ENCODE peak calls at places on chromosomes 5 and 9, in six cellular contexts. E is A673; H is sigmoid colon; K is CD4-positive, alpha-beta memory T cell; Q is psoas muscle; G is endothelial cell of umbilical vein. N is an unnamed sample.

GRCh38 chr5:54547711-54548250 is 30.2 kb downstream of the SNX18 start:
- DNase-seq in G (no peak), Q (peak; percentile 69), H (peak; percentile 90), K (no peak), E (peak; percentile 45), N (no peak)

GRCh38 chr5:79001471-79001870 is 16.4 kb upstream of the ARSB start:
- DNase-seq in G (no peak), E (no peak), H (no peak), Q (no peak), K (no peak), N (no peak)

GRCh38 chr9:99361827-99362226 is 139.7 kb downstream of the SEC61B start:
- DNase-seq in K (no peak), E (no peak), H (no peak), Q (no peak), G (no peak), N (no peak)

GRCh38 chr9:30673132-30673531 is 1711.3 kb upstream of the ACO1 start:
- DNase-seq in G (no peak), H (no peak), E (no peak), Q (no peak), K (no peak), N (no peak)

GRCh38 chr9:107484117-107484723 is 5.3 kb downstream of the KLF4 start:
- DNase-seq in E (peak; percentile 67), H (no peak), K (no peak), Q (no peak), G (peak; percentile 84), N (no peak)

GRCh38 chr5:81787843-81788242 is 36.9 kb upstream of the SSBP2 start:
- DNase-seq in H (peak; percentile 89), Q (no peak), E (peak; percentile 89), K (no peak), G (peak; percentile 77), N (no peak)

GRCh38 chr9:37390759-37391158 is 31.7 kb upstream of the GRHPR start:
- DNase-seq in K (peak; percentile 12), E (no peak), G (no peak), Q (no peak), H (no peak), N (no peak)

GRCh38 chr9:124298646-124299235 is 41.0 kb downstream of the NEK6 start:
- DNase-seq in E (no peak), K (no peak), G (no peak), H (no peak), Q (no peak), N (no peak)

GRCh38 chr9:116020801-116021200 is 132.8 kb upstream of the PAPPA start:
- DNase-seq in E (no peak), K (no peak), H (no peak), Q (no peak), G (no peak), N (no peak)

GRCh38 chr5:53206562-53206961 is 97.0 kb upstream of the MOCS2 start:
- DNase-seq in H (no peak), E (no peak), K (no peak), G (no peak), Q (no peak), N (no peak)

GRCh38 chr5:134122530-134122929 is 8.0 kb downstream of the TCF7 start:
- DNase-seq in G (no peak), K (peak; percentile 67), H (no peak), Q (no peak), E (no peak), N (no peak)

GRCh38 chr9:94867281-94867841 is 140.9 kb downstream of the AOPEP start:
- DNase-seq in Q (peak; percentile 70), G (peak; percentile 93), E (peak; percentile 40), H (peak; percentile 86), K (no peak), N (peak; percentile 59)

GRCh38 chr5:78527054-78527884 is 121.3 kb downstream of the LHFPL2 start:
- DNase-seq in Q (no peak), H (peak; percentile 92), E (peak; percentile 15), G (peak; percentile 99), K (no peak), N (no peak)

GRCh38 chr9:133470988-133471387 is 7.9 kb downstream of the SLC2A6 start:
- DNase-seq in K (no peak), G (no peak), E (no peak), Q (no peak), H (no peak), N (no peak)

GRCh38 chr9:21266733-21267132 is 26.9 kb upstream of the IFNA14 start:
- DNase-seq in H (no peak), E (no peak), K (no peak), G (no peak), Q (no peak), N (no peak)

GRCh38 chr9:131666029-131666428 is 73.8 kb downstream of the RAPGEF1 start:
- DNase-seq in Q (no peak), G (no peak), K (no peak), E (no peak), H (no peak), N (no peak)

GRCh38 chr5:139960723-139961383 is 82.2 kb downstream of the NRG2 start:
- DNase-seq in H (no peak), K (no peak), E (no peak), Q (no peak), G (no peak), N (no peak)

GRCh38 chr9:306907-307306 is 92.2 kb downstream of the DOCK8 start:
- DNase-seq in G (no peak), Q (no peak), K (peak; percentile 57), E (no peak), H (no peak), N (no peak)

GRCh38 chr5:60374409-60374808 is 325.6 kb downstream of the DEPDC1B start:
- DNase-seq in G (no peak), E (no peak), H (no peak), K (no peak), Q (no peak), N (no peak)

GRCh38 chr5:125190232-125191051 is 444.0 kb upstream of the ZNF608 start:
- DNase-seq in E (no peak), H (no peak), K (no peak), Q (no peak), G (no peak), N (no peak)

GRCh38 chr9:103928452-103928851 is 165.7 kb upstream of the SMC2 start:
- DNase-seq in E (no peak), G (no peak), H (no peak), Q (no peak), K (no peak), N (no peak)

GRCh38 chr5:123511290-123511647 is 708 bp upstream of the CSNK1G3 start:
- DNase-seq in K (no peak), H (no peak), G (no peak), Q (no peak), E (no peak), N (no peak)

GRCh38 chr5:150131461-150131860 is 24.2 kb downstream of the PDGFRB start:
- DNase-seq in H (no peak), G (no peak), K (no peak), E (no peak), Q (no peak), N (no peak)

GRCh38 chr9:71131145-71131544 is 9.7 kb upstream of the TRPM3 start:
- DNase-seq in Q (no peak), G (no peak), E (peak; percentile 32), H (no peak), K (no peak), N (no peak)

DNA sequence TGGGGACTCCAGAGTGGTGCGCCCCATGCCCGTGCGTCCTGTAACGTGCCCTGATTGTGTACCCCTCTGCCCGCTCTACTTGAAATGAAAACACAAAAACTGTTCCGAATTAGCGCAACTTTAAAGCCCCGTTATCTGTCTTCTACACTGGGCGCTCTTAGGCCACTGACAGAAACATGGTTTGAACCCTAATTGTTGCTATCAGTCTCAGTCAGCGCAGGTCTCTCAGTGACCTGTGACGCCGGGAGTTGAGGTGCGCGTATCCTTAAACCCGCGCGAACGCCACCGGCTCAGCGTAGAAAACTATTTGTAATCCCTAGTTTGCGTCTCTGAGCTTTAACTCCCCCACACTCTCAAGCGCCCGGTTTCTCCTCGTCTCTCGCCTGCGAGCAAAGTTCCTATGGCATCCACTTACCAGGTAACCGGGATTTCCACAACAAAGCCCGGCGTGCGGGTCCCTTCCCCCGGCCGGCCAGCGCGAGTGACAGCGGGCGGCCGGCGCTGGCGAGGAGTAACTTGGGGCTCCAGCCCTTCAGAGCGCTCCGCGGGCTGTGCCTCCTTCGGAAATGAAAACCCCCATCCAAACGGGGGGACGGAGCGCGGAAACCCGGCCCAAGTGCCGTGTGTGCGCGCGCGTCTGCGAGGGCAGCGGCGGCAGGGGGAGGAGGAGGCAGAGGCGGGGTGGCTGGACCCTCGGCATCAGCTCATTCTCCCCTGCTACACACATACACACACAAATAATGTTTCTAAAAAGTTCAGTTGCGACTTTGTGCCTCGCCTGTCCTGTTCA is 667 bp downstream of the GLIS3 start:
- DNase-seq in E (peak; percentile 26), K (peak; percentile 14), H (peak; percentile 74), Q (peak; percentile 65), G (peak; percentile 62), N (peak; percentile 16)
- H3K27me3 ChIP-seq in E (peaks cover 39% of the 10 kb centered on the region), K (no peaks in the 10 kb centered on the region), H (no peaks in the 10 kb centered on the region), Q (peaks cover 19% of the 10 kb centered on the region), G (no peaks in the 10 kb centered on the region), N (peaks cover 27% of the 10 kb centered on the region)

GRCh38 chr9:101418518-101419111 is 17.0 kb downstream of the ALDOB start:
- DNase-seq in G (no peak), H (no peak), E (no peak), Q (no peak), K (no peak), N (no peak)
- H3K4me1 ChIP-seq in G (no peaks in the 10 kb centered on the region), H (no peaks in the 10 kb centered on the region), E (no peaks in the 10 kb centered on the region), Q (no peaks in the 10 kb centered on the region), K (no peaks in the 10 kb centered on the region), N (no peaks in the 10 kb centered on the region)

GRCh38 chr5:77209495-77210090 is 887 bp upstream of the PDE8B start:
- DNase-seq in K (no peak), Q (no peak), H (no peak), G (no peak), E (no peak), N (no peak)
- H3K27me3 ChIP-seq in K (peaks cover 5% of the 10 kb centered on the region), Q (peaks cover 56% of the 10 kb centered on the region), H (peaks cover 8% of the 10 kb centered on the region), G (peaks cover 40% of the 10 kb centered on the region), E (peaks cover 47% of the 10 kb centered on the region), N (peaks cover 42% of the 10 kb centered on the region)

GRCh38 chr5:40409600-40409999 is 270.1 kb upstream of the PTGER4 start:
- DNase-seq in E (no peak), Q (no peak), G (no peak), H (no peak), K (peak; percentile 64), N (peak; percentile 11)
- H3K4me1 ChIP-seq in E (peaks cover 18% of the 10 kb centered on the region), Q (no peaks in the 10 kb centered on the region), G (peaks cover 30% of the 10 kb centered on the region), H (no peaks in the 10 kb centered on the region), K (peaks cover 73% of the 10 kb centered on the region), N (peaks cover 53% of the 10 kb centered on the region)